ENCODE peak calls at places on chromosomes 4 and X, in four cellular contexts. T, U, J and A are unnamed samples.

GRCh38 chrX:12153317-12153716 is 15.0 kb downstream of the FRMPD4 start:
- DNase-seq in T (no peak), U (no peak), J (no peak), A (no peak)

GRCh38 chrX:110000854-110001701 is 1.8 kb upstream of the TMEM164 start:
- DNase-seq in T (no peak), U (no peak), J (no peak), A (no peak)

GRCh38 chr4:99219072-99219471 is at the start of gene ADH6:
- DNase-seq in T (no peak), U (no peak), J (no peak), A (no peak)

GRCh38 chrX:96540111-96540631 is 144.5 kb upstream of the DIAPH2 start:
- DNase-seq in T (no peak), U (no peak), J (no peak), A (no peak)

GRCh38 chr4:20760053-20760452 is 59.8 kb downstream of the PACRGL start:
- DNase-seq in T (no peak), U (no peak), J (no peak), A (no peak)

GRCh38 chrX:31819455-31819854 is 747.6 kb upstream of the FTHL17 start:
- DNase-seq in T (no peak), U (no peak), J (no peak), A (no peak)

GRCh38 chrX:86349115-86349514 is 200.9 kb downstream of the DACH2 start:
- DNase-seq in T (no peak), U (no peak), J (no peak), A (no peak)

GRCh38 chr4:80489798-80490197 is 154.3 kb downstream of the CFAP299 start:
- DNase-seq in T (no peak), U (no peak), J (no peak), A (no peak)

GRCh38 chr4:105620640-105621323 is 68.4 kb downstream of the ARHGEF38 start:
- DNase-seq in T (no peak), U (no peak), J (peak), A (no peak)

GRCh38 chrX:16603822-16604221 is 46.1 kb upstream of the S100G start:
- DNase-seq in T (no peak), U (no peak), J (no peak), A (no peak)

GRCh38 chr4:164251257-164251656 is 502.7 kb upstream of the SMIM31 start:
- DNase-seq in T (no peak), U (no peak), J (no peak), A (no peak)

GRCh38 chr4:11908712-11909111 is 480.0 kb upstream of the HS3ST1 start:
- DNase-seq in T (no peak), U (no peak), J (no peak), A (no peak)

GRCh38 chr4:2261110-2261852 is 628 bp downstream of the MXD4 start:
- DNase-seq in T (no peak), U (no peak), J (no peak), A (peak)